ENCODE peak calls at places on chromosomes 7 and 10, in ten cellular contexts. P is BE2C, M is IMR-90, O is psoas muscle, D is right atrium auricular region, K is Panc1, Q is prostate gland, I is astrocyte, E is breast epithelium, F is heart left ventricle. T is an unnamed sample. For H3K36me3, the result is how much of the 10 kb centered on the place peaks cover.

GRCh38 chr10:24851595-24851994 is 100.8 kb downstream of the PRTFDC1 start:
- DNase-seq in P (no peak), M (peak), O (no peak), D (no peak), K (no peak), Q (no peak), I (peak), E (no peak), F (no peak), T (no peak)

GRCh38 chr7:47471358-47471703 is 110.6 kb downstream of the TNS3 start:
- DNase-seq in P (no peak), M (no peak), O (no peak), D (no peak), K (no peak), Q (no peak), I (no peak), E (no peak), F (no peak), T (no peak)

GRCh38 chr10:19164461-19164860 is 115.9 kb downstream of the MALRD1 start:
- DNase-seq in P (no peak), M (no peak), O (no peak), D (no peak), K (no peak), Q (no peak), I (no peak), E (no peak), F (no peak), T (no peak)

GRCh38 chr10:86160890-86161585 is 205.6 kb downstream of the GRID1 start:
- DNase-seq in P (no peak), M (no peak), O (no peak), D (no peak), K (no peak), Q (no peak), I (no peak), E (no peak), F (no peak), T (no peak)

GRCh38 chr10:554182-554848 is 135.2 kb downstream of the DIP2C start:
- DNase-seq in P (no peak), M (peak), O (no peak), D (no peak), K (no peak), Q (no peak), I (peak), E (no peak), F (no peak), T (no peak)

GRCh38 chr10:29119374-29119773 is 169.5 kb upstream of the LYZL1 start:
- DNase-seq in P (peak), M (peak), O (no peak), D (no peak), K (no peak), Q (no peak), I (no peak), E (no peak), F (peak), T (no peak)

GRCh38 chr10:68261132-68261856 is 29.4 kb upstream of the ATOH7 start:
- DNase-seq in P (peak), M (no peak), O (no peak), D (no peak), K (no peak), Q (no peak), I (no peak), E (no peak), F (peak), T (no peak)

GRCh38 chr7:92205987-92206386 is 27.0 kb upstream of the LRRD1 start:
- DNase-seq in P (no peak), M (no peak), O (no peak), D (no peak), K (no peak), Q (no peak), I (no peak), E (no peak), F (no peak), T (no peak)

GRCh38 chr10:103731609-103732270 is 123.6 kb downstream of the SH3PXD2A start:
- DNase-seq in P (no peak), M (no peak), O (no peak), D (no peak), K (no peak), Q (no peak), I (no peak), E (no peak), F (no peak), T (no peak)

GRCh38 chr7:36390199-36391090 is 783 bp downstream of the ANLN start:
- DNase-seq in P (peak), M (peak), O (peak), D (peak), K (peak), Q (peak), I (peak), E (peak), F (peak), T (peak)

DNA sequence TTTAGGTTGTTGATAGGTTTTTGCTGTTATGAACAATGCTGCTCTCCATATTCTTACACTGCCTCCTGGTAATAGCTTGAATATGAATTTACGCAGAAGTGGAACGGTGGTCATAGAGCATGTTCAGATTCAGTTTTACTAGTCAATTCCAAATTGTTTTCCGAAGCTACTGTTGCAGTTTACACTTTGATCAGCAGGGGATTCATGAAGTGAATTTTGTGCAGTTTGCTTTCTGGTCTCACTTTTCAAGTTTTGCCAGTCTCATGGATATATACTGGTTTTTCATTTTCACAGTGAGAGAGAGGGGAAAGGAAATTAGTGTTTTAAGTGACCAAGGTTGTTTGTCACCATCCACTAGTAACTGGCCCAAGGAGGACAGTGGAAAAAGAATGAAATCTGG is 171.3 kb downstream of the PRKCQ start:
- DNase-seq in P (no peak), M (no peak), O (no peak), D (no peak), K (no peak), Q (no peak), I (no peak), E (no peak), F (no peak), T (no peak)
- TF ChIP-seq CTCF in P (peak), M (no peak), O (peak), D (no peak), K (no peak), Q (no peak), I (peak), E (no peak), F (no peak), T (peak)

GRCh38 chr10:62045765-62046521 is 144.4 kb downstream of the ARID5B start:
- DNase-seq in P (no peak), M (peak), O (no peak), D (no peak), K (no peak), Q (no peak), I (peak), E (no peak), F (no peak), T (peak)
- H3K4me3 ChIP-seq in P (no peak), M (peak), O (peak), D (peak), K (peak), Q (no peak), I (peak), E (peak), F (no peak), T (no peak)

GRCh38 chr7:117759950-117760640 is 113.1 kb downstream of the CTTNBP2 start:
- DNase-seq in P (no peak), M (peak), O (no peak), D (no peak), K (no peak), Q (no peak), I (peak), E (no peak), F (no peak), T (no peak)

GRCh38 chr7:117756586-117756985 is 116.7 kb downstream of the CTTNBP2 start:
- DNase-seq in P (no peak), M (no peak), O (no peak), D (no peak), K (no peak), Q (no peak), I (no peak), E (no peak), F (no peak), T (no peak)

GRCh38 chr7:117762055-117762454 is 111.2 kb downstream of the CTTNBP2 start:
- DNase-seq in P (no peak), M (no peak), O (no peak), D (no peak), K (no peak), Q (no peak), I (no peak), E (no peak), F (no peak), T (no peak)

GRCh38 chr7:117755136-117755535 is 118.1 kb downstream of the CTTNBP2 start:
- DNase-seq in P (no peak), M (no peak), O (no peak), D (no peak), K (no peak), Q (no peak), I (no peak), E (no peak), F (no peak), T (no peak)

GRCh38 chr7:117757440-117757839 is 115.8 kb downstream of the CTTNBP2 start:
- DNase-seq in P (no peak), M (no peak), O (no peak), D (no peak), K (no peak), Q (no peak), I (no peak), E (no peak), F (no peak), T (no peak)
- H3K36me3 ChIP-seq in P (under half), M (under half), O (under half), D (under half), K (under half), Q (under half), I (under half), E (under half), F (under half), T (under half)

GRCh38 chr7:6718124-6718523 is 11.4 kb upstream of the ZNF12 start:
- DNase-seq in P (no peak), M (no peak), O (no peak), D (no peak), K (no peak), Q (no peak), I (no peak), E (no peak), F (no peak), T (no peak)
- TF ChIP-seq CTCF in P (peak), M (no peak), O (no peak), D (no peak), K (no peak), Q (no peak), I (no peak), E (no peak), F (peak), T (no peak)

DNA sequence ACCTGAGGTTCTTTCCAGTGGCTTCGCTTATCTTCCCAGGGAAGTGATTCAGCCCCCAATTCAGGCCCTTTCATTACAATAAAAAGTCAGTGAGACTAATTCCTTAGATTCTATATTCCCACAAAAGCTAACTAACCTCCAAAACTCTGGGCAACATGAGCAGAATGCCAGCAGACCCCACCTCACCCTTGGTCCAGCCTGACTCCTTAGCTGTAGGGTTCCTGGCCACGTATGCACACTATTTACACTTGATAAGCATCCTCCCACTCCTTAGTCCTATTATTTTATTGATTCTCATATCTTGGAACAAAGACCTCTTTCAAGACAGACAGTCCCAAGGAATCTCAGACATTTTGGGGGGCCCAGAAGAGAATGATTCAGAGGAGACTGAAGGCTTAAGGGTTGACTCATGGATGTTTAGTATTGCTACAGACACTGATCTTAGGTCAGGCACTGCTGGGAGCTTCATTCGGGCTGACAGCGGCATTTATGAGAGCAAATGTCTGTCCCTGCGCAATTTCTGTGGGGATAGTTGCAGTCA is 162.6 kb upstream of the GDF10 start:
- DNase-seq in P (no peak), M (peak), O (no peak), D (peak), K (no peak), Q (no peak), I (peak), E (no peak), F (no peak), T (peak)
- H3K4me3 ChIP-seq in P (no peak), M (peak), O (no peak), D (no peak), K (no peak), Q (no peak), I (peak), E (no peak), F (no peak), T (no peak)

T was measured in kidney epithelial cell.